ENCODE peak calls at places on chromosomes 3 and 15, in eight cellular contexts. Y is RWPE1; Z is prostate gland; P is heart right ventricle; B is tibial artery; A is SJSA1; D is CD8-positive, alpha-beta T cell; T is effector memory CD4-positive, alpha-beta T cell. X is an unnamed sample.

GRCh38 chr15:33188654-33189257 is 5.8 kb downstream of the FMN1 start:
- DNase-seq in Z (no peak), P (no peak), T (no peak), A (no peak), Y (no peak), D (no peak), B (no peak), X (no peak)

GRCh38 chr3:15779111-15779510 is 18.7 kb downstream of the ANKRD28 start:
- DNase-seq in A (no peak), P (no peak), T (no peak), Y (no peak), D (no peak), B (no peak), Z (no peak), X (no peak)

GRCh38 chr3:13484861-13485590 is 4.9 kb downstream of the HDAC11 start:
- DNase-seq in Z (peak), B (peak), P (peak), T (no peak), Y (peak), A (no peak), D (no peak), X (no peak)

GRCh38 chr3:18351823-18352744 is 73.1 kb downstream of the SATB1 start:
- DNase-seq in B (peak), D (no peak), A (no peak), Y (no peak), Z (peak), P (no peak), T (no peak), X (no peak)

GRCh38 chr3:46858456-46858855 is 4.8 kb downstream of the MYL3 start:
- DNase-seq in T (no peak), Z (no peak), P (peak), B (peak), Y (no peak), A (no peak), D (peak), X (no peak)

GRCh38 chr3:58350627-58351013 is 17.9 kb downstream of the PXK start:
- DNase-seq in Z (no peak), B (no peak), P (no peak), D (no peak), T (no peak), Y (no peak), A (no peak), X (no peak)

GRCh38 chr3:4897765-4898453 is 81.3 kb upstream of the BHLHE40 start:
- DNase-seq in D (no peak), Y (no peak), Z (no peak), B (peak), T (no peak), P (no peak), A (no peak), X (no peak)

GRCh38 chr3:170690133-170690981 is 104.5 kb upstream of the SLC7A14 start:
- DNase-seq in B (no peak), A (peak), Y (peak), P (peak), D (peak), Z (peak), T (no peak), X (no peak)

GRCh38 chr15:45121706-45122417 is 7.7 kb downstream of the DUOXA2 start:
- DNase-seq in D (no peak), T (no peak), Z (no peak), A (peak), B (no peak), Y (peak), P (no peak), X (no peak)

GRCh38 chr15:77546050-77546501 is 86.6 kb downstream of the LINGO1 start:
- DNase-seq in D (no peak), Y (peak), Z (no peak), A (peak), T (no peak), B (no peak), P (no peak), X (peak)

GRCh38 chr3:170355738-170356595 is 1.5 kb upstream of the SKIL start:
- DNase-seq in B (peak), A (peak), Y (no peak), D (no peak), Z (peak), P (peak), T (peak), X (no peak)

GRCh38 chr3:195251336-195252065 is 19.5 kb downstream of the XXYLT1 start:
- DNase-seq in A (no peak), P (peak), B (peak), Z (peak), T (no peak), Y (no peak), D (no peak), X (no peak)

GRCh38 chr3:168877899-168878298 is 782.2 kb upstream of the GOLIM4 start:
- DNase-seq in A (no peak), D (no peak), Y (peak), Z (peak), P (no peak), T (no peak), B (no peak), X (peak)

GRCh38 chr3:58422756-58423324 is 10.8 kb downstream of the PDHB start:
- DNase-seq in T (no peak), B (no peak), P (no peak), Y (no peak), D (no peak), A (no peak), Z (no peak), X (no peak)

GRCh38 chr3:4809970-4810369 is 169.3 kb upstream of the BHLHE40 start:
- DNase-seq in A (no peak), T (no peak), P (no peak), Z (no peak), Y (no peak), D (no peak), B (no peak), X (no peak)

GRCh38 chr3:71103430-71103881 is 480.1 kb downstream of the FOXP1 start:
- DNase-seq in P (peak), B (no peak), Z (no peak), D (no peak), T (no peak), Y (no peak), A (peak), X (no peak)

GRCh38 chr3:25473246-25473645 is 45.2 kb downstream of the RARB start:
- DNase-seq in B (no peak), Y (no peak), D (no peak), Z (peak), T (no peak), P (no peak), A (peak), X (no peak)

GRCh38 chr15:48975713-48976419 is 12.1 kb upstream of the SHC4 start:
- DNase-seq in P (peak), A (peak), Z (peak), Y (peak), T (peak), B (peak), D (peak), X (no peak)

GRCh38 chr3:192091831-192092230 is 630.9 kb downstream of the PYDC2 start:
- DNase-seq in A (no peak), T (no peak), Z (no peak), D (no peak), B (no peak), Y (peak), P (no peak), X (no peak)

GRCh38 chr3:64908292-64908691 is 220.5 kb upstream of the ADAMTS9 start:
- DNase-seq in Z (no peak), D (no peak), A (no peak), Y (peak), B (no peak), T (no peak), P (peak), X (no peak)

GRCh38 chr15:68930268-68931022 is at the start of gene SPESP1:
- DNase-seq in B (peak), D (peak), A (no peak), Z (no peak), T (peak), Y (peak), P (peak), X (no peak)

GRCh38 chr15:90989040-90989768 is 5.1 kb downstream of the PRC1 start:
- DNase-seq in P (no peak), Z (no peak), Y (no peak), T (no peak), B (no peak), D (no peak), A (no peak), X (no peak)

GRCh38 chr15:90987561-90988141 is 6.7 kb downstream of the PRC1 start:
- DNase-seq in T (no peak), Z (no peak), A (no peak), Y (no peak), D (no peak), P (no peak), B (no peak), X (no peak)

GRCh38 chr15:90990446-90990845 is 3.9 kb downstream of the PRC1 start:
- DNase-seq in T (no peak), Y (no peak), B (no peak), A (no peak), D (no peak), P (no peak), Z (no peak), X (no peak)

GRCh38 chr15:90988249-90988648 is 6.1 kb downstream of the PRC1 start:
- DNase-seq in A (no peak), D (no peak), B (no peak), Y (no peak), Z (no peak), P (no peak), T (no peak), X (no peak)

GRCh38 chr15:90986790-90987507 is 7.4 kb downstream of the PRC1 start:
- DNase-seq in Z (no peak), T (no peak), P (no peak), B (no peak), A (no peak), Y (no peak), D (no peak), X (no peak)
- H3K27ac ChIP-seq in Z (no peak), T (no peak), P (no peak), B (no peak), A (no peak), Y (no peak), D (no peak), X (no peak)

GRCh38 chr3:187838016-187838535 is 92.8 kb upstream of the BCL6 start:
- DNase-seq in Y (no peak), Z (no peak), D (no peak), B (no peak), T (no peak), P (no peak), A (no peak), X (no peak)
- H3K27ac ChIP-seq in Y (no peak), Z (no peak), D (no peak), B (no peak), T (no peak), P (no peak), A (no peak), X (no peak)

DNA sequence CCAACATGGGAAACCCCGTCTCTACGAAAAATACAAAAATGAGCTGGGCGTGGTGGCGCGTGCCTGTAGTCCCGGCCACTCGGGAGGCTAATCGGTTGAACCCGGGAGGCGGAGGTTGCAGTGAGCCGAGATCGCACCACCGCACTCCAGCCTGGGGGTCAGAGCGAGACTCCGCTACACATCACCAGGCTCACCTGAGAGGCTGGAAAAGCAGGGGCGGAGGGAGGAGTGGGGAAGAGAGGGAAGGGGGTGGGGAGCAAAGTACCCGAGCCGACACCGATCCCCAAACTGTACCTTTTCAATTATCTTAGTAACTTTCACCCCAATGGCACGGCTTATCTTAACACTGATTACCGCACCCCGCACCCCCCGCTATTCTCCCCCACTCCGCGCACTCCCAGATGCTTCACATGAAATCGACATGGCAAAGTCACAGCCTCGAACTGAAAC is 46.4 kb upstream of the SYNM start:
- DNase-seq in P (no peak), A (no peak), Z (no peak), B (no peak), D (no peak), Y (no peak), T (no peak), X (no peak)
- H3K27ac ChIP-seq in P (peak), A (peak), Z (peak), B (peak), D (no peak), Y (no peak), T (no peak), X (no peak)

GRCh38 chr3:158791259-158791920 is 10.5 kb upstream of the MFSD1 start:
- DNase-seq in Y (peak), A (peak), B (no peak), Z (no peak), T (no peak), P (no peak), D (no peak), X (no peak)
- H3K27ac ChIP-seq in Y (no peak), A (no peak), B (no peak), Z (no peak), T (no peak), P (no peak), D (no peak), X (no peak)

DNA sequence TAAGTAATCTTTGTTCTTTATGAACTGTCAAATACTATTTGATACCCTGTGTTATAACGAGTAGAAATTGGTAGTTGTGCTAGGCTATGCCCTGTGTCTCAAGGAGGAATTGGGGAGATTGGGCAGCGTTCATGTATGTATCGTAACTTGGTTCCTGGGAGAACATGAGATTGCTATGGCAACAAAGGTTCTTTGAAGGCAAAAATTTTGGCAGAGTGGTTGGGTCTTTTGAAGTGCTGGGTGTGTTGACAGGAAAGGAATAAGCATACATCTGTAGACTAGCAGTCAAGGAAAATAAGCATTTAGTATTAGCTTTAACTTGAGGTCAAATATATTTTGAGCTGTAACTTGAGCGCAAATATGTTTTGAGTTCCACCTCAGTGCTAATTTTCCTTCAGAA is 45.3 kb downstream of the TCF12 start:
- DNase-seq in D (no peak), A (no peak), Z (no peak), T (no peak), Y (no peak), B (no peak), P (no peak), X (no peak)
- H3K27ac ChIP-seq in D (no peak), A (no peak), Z (no peak), T (no peak), Y (no peak), B (no peak), P (no peak), X (no peak)

GRCh38 chr3:35651456-35651855 is 12.1 kb downstream of the ARPP21 start:
- DNase-seq in T (no peak), D (no peak), A (no peak), P (no peak), B (no peak), Z (no peak), Y (no peak), X (no peak)

GRCh38 chr3:35649405-35649804 is 10.1 kb downstream of the ARPP21 start:
- DNase-seq in Z (no peak), Y (no peak), P (no peak), A (no peak), T (no peak), D (no peak), B (no peak), X (no peak)

GRCh38 chr3:35653347-35653746 is 14.0 kb downstream of the ARPP21 start:
- DNase-seq in Z (no peak), P (no peak), D (no peak), A (no peak), T (no peak), Y (no peak), B (no peak), X (no peak)

GRCh38 chr3:35654471-35654870 is 15.1 kb downstream of the ARPP21 start:
- DNase-seq in A (no peak), Y (no peak), T (no peak), P (no peak), B (no peak), D (no peak), Z (no peak), X (no peak)

GRCh38 chr3:35651888-35652287 is 12.6 kb downstream of the ARPP21 start:
- DNase-seq in Y (no peak), A (no peak), P (no peak), B (no peak), Z (no peak), T (no peak), D (no peak), X (no peak)
- H3K27ac ChIP-seq in Y (no peak), A (no peak), P (no peak), B (no peak), Z (no peak), T (no peak), D (no peak), X (no peak)

GRCh38 chr15:81002004-81002253 is 1.2 kb downstream of the TLNRD1 start:
- DNase-seq in T (no peak), Y (no peak), A (no peak), P (no peak), B (no peak), Z (no peak), D (no peak), X (no peak)
- H3K27ac ChIP-seq in T (peak), Y (peak), A (peak), P (peak), B (peak), Z (peak), D (no peak), X (peak)

X was measured in keratinocyte.